ENCODE peak calls at places on chromosomes 11 and 22, in five cellular contexts. R is OCI-LY7, G is IMR-90, I is PC-3, T is fibroblast of lung. N is an unnamed sample.

GRCh38 chr11:65506316-65506769 is 7.5 kb downstream of the MALAT1 start:
- DNase-seq in T (no peak), I (peak; percentile 25), G (no peak), R (no peak), N (no peak)

GRCh38 chr11:66232769-66233168 is 35.7 kb upstream of the RAB1B start:
- DNase-seq in T (no peak), R (no peak), G (no peak), I (no peak), N (no peak)

GRCh38 chr11:83069441-83070043 is 2.2 kb downstream of the RAB30 start:
- DNase-seq in G (no peak), T (no peak), I (no peak), R (peak; percentile 62), N (peak; percentile 76)

GRCh38 chr11:110989734-110990133 is 255.8 kb upstream of the POU2AF2 start:
- DNase-seq in G (peak; percentile 90), I (no peak), R (no peak), T (peak; percentile 96), N (no peak)

GRCh38 chr22:39856588-39856987 is 37.0 kb downstream of the ENTHD1 start:
- DNase-seq in R (no peak), T (no peak), G (no peak), I (no peak), N (no peak)

GRCh38 chr11:64894070-64894811 is 15.8 kb upstream of the EHD1 start:
- DNase-seq in G (peak; percentile 51), T (peak; percentile 69), R (peak; percentile 90), I (peak; percentile 83), N (peak; percentile 44)

GRCh38 chr11:75475767-75476650 is 43.0 kb upstream of the KLHL35 start:
- DNase-seq in I (peak; percentile 49), R (peak; percentile 8), G (peak; percentile 60), T (peak; percentile 47), N (no peak)

GRCh38 chr11:19735512-19735911 is 22.9 kb downstream of the NAV2 start:
- DNase-seq in I (no peak), R (no peak), T (peak; percentile 30), G (peak; percentile 75), N (no peak)

GRCh38 chr11:72375241-72375640 is 59.1 kb downstream of the CLPB start:
- DNase-seq in I (no peak), R (no peak), G (no peak), T (no peak), N (no peak)

GRCh38 chr22:36364255-36365019 is 23.3 kb downstream of the MYH9 start:
- DNase-seq in G (no peak), R (no peak), I (no peak), T (no peak), N (no peak)
- H3K4me2 ChIP-seq in G (peak overlapping the region; percentile 34), R (no peak overlapping the region), I (peak overlapping the region; percentile 47), T (peak overlapping the region; percentile 54), N (peak overlapping the region; percentile 19)

DNA sequence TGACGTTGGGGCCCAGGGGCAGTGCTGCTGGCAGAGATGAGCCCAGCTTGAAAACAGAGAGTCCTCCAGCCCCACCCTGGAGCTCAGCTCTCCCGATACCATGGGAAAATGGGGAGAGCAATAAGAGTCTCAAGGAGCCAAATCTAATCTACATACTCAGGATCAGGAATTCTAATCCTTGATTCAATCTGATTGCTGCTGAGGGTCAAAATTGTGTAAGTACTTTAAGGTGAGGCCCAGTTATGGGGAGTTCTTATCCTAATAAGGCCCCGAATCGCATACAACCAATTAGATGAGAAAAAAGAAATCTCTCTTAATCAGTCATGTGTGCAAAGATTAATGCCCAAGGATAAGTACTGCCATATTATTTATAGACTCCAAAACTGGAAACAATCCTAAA is 202.9 kb downstream of the FAM76B start:
- DNase-seq in T (no peak), I (no peak), R (no peak), G (no peak), N (no peak)
- H3K4me2 ChIP-seq in T (no peak overlapping the region), I (no peak overlapping the region), R (no peak overlapping the region), G (no peak overlapping the region), N (no peak overlapping the region)

GRCh38 chr11:40285520-40285919 is 1173.9 kb downstream of the LRRC4C start:
- DNase-seq in R (no peak), T (no peak), G (no peak), I (no peak), N (no peak)
- H3K4me2 ChIP-seq in R (no peak overlapping the region), T (no peak overlapping the region), G (no peak overlapping the region), I (no peak overlapping the region), N (no peak overlapping the region)

GRCh38 chr11:62954478-62954877 is 30.3 kb downstream of the SLC22A6 start:
- DNase-seq in R (no peak), I (no peak), T (no peak), G (no peak), N (no peak)
- H3K4me2 ChIP-seq in R (no peak overlapping the region), I (no peak overlapping the region), T (no peak overlapping the region), G (no peak overlapping the region), N (no peak overlapping the region)

GRCh38 chr22:20395897-20396287 is 1.9 kb downstream of the ZNF74 start:
- DNase-seq in I (no peak), T (no peak), G (no peak), R (no peak), N (no peak)
- H3K4me2 ChIP-seq in I (peak overlapping the region; percentile 96), T (no peak overlapping the region), G (peak overlapping the region; percentile 80), R (no peak overlapping the region), N (no peak overlapping the region)

GRCh38 chr11:36222755-36223635 is 66.2 kb downstream of the COMMD9 start:
- DNase-seq in I (no peak), G (peak; percentile 38), T (peak; percentile 67), R (no peak), N (no peak)
- H3K4me2 ChIP-seq in I (no peak overlapping the region), G (no peak overlapping the region), T (no peak overlapping the region), R (no peak overlapping the region), N (no peak overlapping the region)

N was measured in endothelial cell of umbilical vein.